ENCODE peak calls at places on chromosomes 13 and 19, in four cellular contexts. Q, F, U and J are unnamed samples.

GRCh38 chr13:108060111-108060510 is 155.2 kb downstream of the LIG4 start:
- DNase-seq in U (no peak), Q (no peak), F (no peak), J (no peak)

GRCh38 chr13:88590574-88590973 is 919.4 kb downstream of the SLITRK5 start:
- DNase-seq in U (no peak), F (no peak), Q (no peak), J (no peak)

GRCh38 chr19:54481326-54481930 is 8.3 kb upstream of the CDC42EP5 start:
- DNase-seq in Q (no peak), U (no peak), F (no peak), J (peak; percentile 62)

GRCh38 chr13:107365466-107366215 is 797.7 kb upstream of the ARGLU1 start:
- DNase-seq in U (no peak), F (peak; percentile 55), Q (no peak), J (no peak)

GRCh38 chr19:40588110-40588854 is 11.6 kb downstream of the SHKBP1 start:
- DNase-seq in Q (no peak), F (peak; percentile 32), U (no peak), J (peak; percentile 42)

GRCh38 chr19:20276011-20276738 is 109.2 kb downstream of the ZNF486 start:
- DNase-seq in Q (no peak), U (no peak), F (no peak), J (no peak)

GRCh38 chr13:97945792-97946419 is 7.6 kb upstream of the IPO5 start:
- DNase-seq in Q (no peak), U (no peak), F (peak; percentile 28), J (no peak)

GRCh38 chr13:66933994-66934393 is 296.1 kb downstream of the PCDH9 start:
- DNase-seq in Q (no peak), F (peak; percentile 86), U (no peak), J (no peak)

GRCh38 chr13:72751220-72751619 is 23.5 kb downstream of the BORA start:
- DNase-seq in U (no peak), F (no peak), Q (no peak), J (no peak)